ENCODE peak calls at places on chromosomes 16 and 17, in four cellular contexts. G, H, E and A are unnamed samples.

GRCh38 chr16:87201052-87201451 is 116.1 kb downstream of the C16orf95 start:
- DNase-seq in G (peak; percentile 98), H (peak; percentile 99), E (no peak), A (no peak)

GRCh38 chr17:60169921-60170817 is 20.4 kb downstream of the CA4 start:
- DNase-seq in G (peak; percentile 61), H (peak; percentile 41), E (no peak), A (no peak)

GRCh38 chr17:27466376-27466747 is 10.1 kb downstream of the KSR1 start:
- DNase-seq in G (no peak), H (no peak), E (no peak), A (no peak)

GRCh38 chr17:28328325-28328724 is 6.9 kb downstream of the IFT20 start:
- DNase-seq in G (peak; percentile 49), H (peak; percentile 17), E (no peak), A (no peak)

GRCh38 chr17:21540502-21540901 is 151.8 kb upstream of the KCNJ18 start:
- DNase-seq in G (no peak), H (no peak), E (no peak), A (no peak)

GRCh38 chr17:12851901-12852435 is 62.7 kb downstream of the ARHGAP44 start:
- DNase-seq in G (no peak), H (no peak), E (no peak), A (peak; percentile 66)

GRCh38 chr17:6138761-6139446 is 68.7 kb downstream of the WSCD1 start:
- DNase-seq in G (no peak), H (no peak), E (no peak), A (peak; percentile 47)

GRCh38 chr17:29931253-29931932 is 1.4 kb upstream of the SSH2 start:
- DNase-seq in G (peak; percentile 87), H (peak; percentile 78), E (peak; percentile 54), A (peak; percentile 62)

GRCh38 chr17:69406906-69407305 is 7.6 kb upstream of the MAP2K6 start:
- DNase-seq in G (no peak), H (peak; percentile 25), E (no peak), A (no peak)

DNA sequence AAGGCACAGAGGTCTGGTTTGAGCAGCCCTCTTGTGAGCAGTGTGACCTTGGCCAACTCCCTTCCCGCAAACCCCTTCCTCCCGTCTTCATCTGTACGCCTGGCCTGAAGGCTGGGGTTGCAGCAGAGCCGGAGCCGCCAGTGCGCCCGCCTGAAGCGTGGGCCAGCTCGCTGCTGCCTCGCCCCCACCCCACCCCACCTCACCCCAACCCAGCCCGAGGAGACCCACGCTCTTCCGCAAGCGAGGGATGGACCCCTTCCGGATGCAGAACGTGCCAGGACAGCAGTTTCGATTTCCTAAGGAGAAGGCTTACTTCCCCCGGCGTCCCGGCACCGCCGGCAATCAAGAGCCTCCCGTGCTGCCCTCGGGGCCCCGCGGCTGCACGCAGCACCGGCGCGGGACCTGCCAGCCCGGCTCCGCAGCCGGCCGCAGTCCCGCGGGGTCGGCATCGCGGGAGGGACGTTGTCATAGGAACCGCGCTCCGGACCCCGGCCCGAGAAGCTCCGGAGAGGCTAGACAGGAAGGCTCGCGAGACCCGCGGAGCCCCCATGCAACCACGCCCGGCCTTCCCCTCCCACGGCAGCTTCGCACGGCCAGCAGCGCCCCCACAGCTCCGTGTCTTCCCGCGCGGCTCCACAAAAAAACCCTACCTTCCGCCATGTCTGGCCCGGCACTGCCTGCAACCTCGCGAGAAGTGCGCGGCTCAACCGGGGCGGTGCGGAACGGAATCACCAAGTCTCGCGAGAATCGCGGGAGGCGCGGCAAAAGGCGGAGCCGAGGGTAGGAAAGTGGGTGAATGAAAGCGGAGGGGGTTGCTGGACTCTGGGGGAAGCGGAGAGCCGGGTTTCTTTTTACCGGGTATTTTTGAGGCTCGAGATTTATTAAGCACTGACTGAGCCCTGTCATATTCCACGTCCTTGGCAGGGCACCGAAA is at the start of gene ANKFY1:
- DNase-seq in G (peak; percentile 95), H (peak; percentile 92), E (peak; percentile 95), A (peak; percentile 96)
- H2BK5ac ChIP-seq in G (peak within 1 kb of the TSS; percentile 82), H (peak within 1 kb of the TSS; percentile 72), E (peak within 1 kb of the TSS; percentile 80), A (no peak within 1 kb of the TSS)

GRCh38 chr16:51034481-51035109 is 116.5 kb downstream of the SALL1 start:
- DNase-seq in G (no peak), H (no peak), E (no peak), A (no peak)
- H3K4me2 ChIP-seq in G (no peak overlapping the region), H (no peak overlapping the region), E (no peak overlapping the region), A (no peak overlapping the region)

DNA sequence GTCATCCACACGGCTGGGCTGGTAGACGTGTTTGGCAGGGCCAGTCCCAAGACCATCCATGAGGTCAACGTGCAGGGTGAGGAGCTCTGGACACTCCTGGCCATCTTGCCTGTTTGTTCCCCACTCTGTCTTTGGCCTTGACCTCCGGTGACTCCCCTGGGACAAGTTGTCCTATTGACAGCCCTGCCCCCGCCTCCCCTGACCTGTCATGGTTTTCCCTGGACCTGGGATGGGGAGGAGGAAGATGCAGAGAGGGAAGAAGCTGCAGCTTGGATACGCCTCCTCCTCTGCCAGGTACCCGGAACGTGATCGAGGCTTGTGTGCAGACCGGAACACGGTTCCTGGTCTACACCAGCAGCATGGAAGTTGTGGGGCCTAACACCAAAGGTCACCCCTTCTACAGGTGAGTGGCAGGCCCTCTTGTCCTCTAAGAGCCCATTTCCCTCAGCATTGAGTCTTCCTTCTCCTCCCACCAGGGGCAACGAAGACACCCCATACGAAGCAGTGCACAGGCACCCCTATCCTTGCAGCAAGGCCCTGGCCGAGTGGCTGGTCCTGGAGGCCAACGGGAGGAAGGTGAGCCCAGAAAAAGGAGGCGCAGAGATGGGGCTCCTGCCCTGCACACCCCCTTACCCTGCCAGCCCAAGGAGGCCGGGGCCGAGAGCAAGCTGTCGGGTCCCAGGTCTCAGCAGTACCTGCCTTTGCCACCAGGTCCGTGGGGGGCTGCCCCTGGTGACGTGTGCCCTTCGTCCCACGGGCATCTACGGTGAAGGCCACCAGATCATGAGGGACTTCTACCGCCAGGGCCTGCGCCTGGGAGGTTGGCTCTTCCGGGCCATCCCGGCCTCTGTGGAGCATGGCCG is 1.4 kb downstream of the HSD3B7 start:
- DNase-seq in G (no peak), H (no peak), E (no peak), A (no peak)
- H2BK5ac ChIP-seq in G (no peak overlapping the region), H (no peak overlapping the region), E (no peak overlapping the region), A (no peak overlapping the region)

DNA sequence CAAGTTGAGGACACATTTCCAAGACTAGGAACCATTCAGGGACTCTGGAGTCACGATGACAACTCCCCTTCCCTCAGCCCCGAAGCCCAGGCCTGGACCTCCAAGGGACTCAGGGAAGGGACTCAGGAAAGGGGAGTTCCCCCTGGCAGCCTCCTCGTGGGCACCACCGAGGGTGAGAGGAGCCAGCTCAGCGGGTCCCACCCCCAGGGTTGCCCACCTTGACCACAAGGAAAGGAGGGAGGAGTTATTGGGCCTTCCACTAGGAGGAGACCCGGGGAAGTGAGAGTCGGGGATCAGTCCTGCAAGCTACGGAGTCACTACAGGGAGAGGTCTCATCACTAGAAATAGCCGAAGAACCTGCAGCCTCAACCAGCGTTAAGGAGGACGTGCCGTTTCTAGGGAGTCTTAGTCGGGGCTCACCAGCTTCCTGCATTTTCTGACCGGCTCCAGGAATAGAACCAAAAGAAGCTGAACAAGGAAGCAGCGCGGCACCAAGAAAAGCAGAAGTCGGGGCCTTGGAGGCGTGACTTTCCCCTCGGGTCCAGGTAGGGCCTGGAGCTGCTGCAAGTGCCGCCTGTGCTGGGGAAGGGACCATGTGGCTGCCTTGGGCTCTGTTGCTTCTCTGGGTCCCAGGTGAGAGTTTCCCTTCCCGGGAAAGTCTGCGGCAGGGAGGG is at the start of gene CD300A:
- DNase-seq in G (no peak), H (no peak), E (no peak), A (no peak)
- H3K4me2 ChIP-seq in G (no peak within 1 kb of the TSS), H (no peak within 1 kb of the TSS), E (peak within 1 kb of the TSS; percentile 26), A (peak within 1 kb of the TSS; percentile 75)

GRCh38 chr17:56679148-56679766 is 85.8 kb downstream of the NOG start:
- DNase-seq in G (peak; percentile 57), H (peak; percentile 56), E (peak; percentile 46), A (peak; percentile 67)
- H2BK5ac ChIP-seq in G (no peak overlapping the region), H (no peak overlapping the region), E (no peak overlapping the region), A (no peak overlapping the region)

GRCh38 chr17:47603830-47604229 is 45.9 kb upstream of the KPNB1 start:
- DNase-seq in G (no peak), H (no peak), E (no peak), A (no peak)
- H3K4me2 ChIP-seq in G (no peak overlapping the region), H (peak overlapping the region; percentile 59), E (no peak overlapping the region), A (no peak overlapping the region)